ENCODE peak calls at places on chromosomes 16 and 17, in seven cellular contexts. J is K562, W is SK-N-SH, N is HCT116, I is GM12878, R is H1, O is HepG2. V is an unnamed sample.

GRCh38 chr17:37743875-37744632 is 805 bp downstream of the HNF1B start:
- DNase-seq in N (no peak), O (peak), I (no peak), W (peak), R (no peak), J (no peak), V (no peak)

GRCh38 chr17:10292057-10292931 is 80.5 kb downstream of the MYH13 start:
- DNase-seq in N (peak), R (no peak), J (peak), O (no peak), W (no peak), I (peak), V (no peak)

GRCh38 chr16:17346441-17346773 is 124.4 kb downstream of the XYLT1 start:
- DNase-seq in N (no peak), R (no peak), I (no peak), J (no peak), W (no peak), O (no peak), V (no peak)

GRCh38 chr17:35846055-35846809 is 22.5 kb downstream of the HEATR9 start:
- DNase-seq in N (no peak), W (no peak), I (no peak), R (no peak), J (no peak), O (no peak), V (no peak)

GRCh38 chr16:87145181-87146176 is 171.7 kb downstream of the C16orf95 start:
- DNase-seq in O (no peak), I (no peak), R (no peak), N (peak), J (peak), W (no peak), V (no peak)

GRCh38 chr17:63929860-63930766 is 2.0 kb downstream of the CD79B start:
- DNase-seq in O (no peak), N (no peak), I (no peak), R (no peak), J (no peak), W (peak), V (no peak)

GRCh38 chr17:7435676-7436555 is 681 bp downstream of the TMEM102 start:
- DNase-seq in R (no peak), N (peak), O (no peak), W (peak), I (no peak), J (peak), V (no peak)

GRCh38 chr17:28492352-28493310 is 13.5 kb upstream of the FOXN1 start:
- DNase-seq in N (no peak), J (no peak), R (no peak), W (no peak), I (no peak), O (no peak), V (no peak)

GRCh38 chr16:89489731-89490385 is 503 bp downstream of the ANKRD11 start:
- DNase-seq in R (no peak), W (peak), O (no peak), J (no peak), I (no peak), N (no peak), V (no peak)
- TF ChIP-seq JUND in R (no peak), W (no peak), O (no peak), J (no peak), I (no peak), N (no peak), V (no peak)

DNA sequence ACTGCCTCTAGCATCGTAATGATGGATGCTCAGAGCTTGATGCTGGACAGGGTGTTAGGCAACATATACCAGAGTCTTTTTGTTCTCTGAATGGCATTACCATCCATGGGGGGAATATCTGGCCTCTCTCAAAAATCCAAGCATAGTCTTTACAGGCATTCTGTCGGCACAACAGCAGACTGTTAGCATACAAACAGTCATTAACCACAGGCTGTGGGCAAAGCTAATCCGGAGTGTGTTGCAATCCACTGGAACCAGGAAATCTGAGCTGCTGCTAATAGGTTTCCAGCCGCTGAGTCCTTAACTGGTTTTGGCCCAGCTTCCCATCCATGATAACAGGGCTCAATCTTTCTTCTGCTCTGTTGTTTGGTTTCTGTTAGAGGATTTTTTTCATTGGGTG is 371.9 kb downstream of the HS3ST3B1 start:
- DNase-seq in I (no peak), J (no peak), N (no peak), W (no peak), R (no peak), O (peak), V (peak)
- TF ChIP-seq JUND in I (no peak), J (no peak), N (no peak), W (no peak), R (no peak), O (no peak), V (no peak)

GRCh38 chr16:25501530-25502255 is 190.1 kb upstream of the HS3ST4 start:
- DNase-seq in N (no peak), R (no peak), W (no peak), J (no peak), I (no peak), O (no peak), V (no peak)
- TF ChIP-seq JUND in N (no peak), R (no peak), W (no peak), J (no peak), I (no peak), O (no peak), V (no peak)

GRCh38 chr17:58337126-58337599 is 8.6 kb upstream of the TSPOAP1 start:
- DNase-seq in I (no peak), O (no peak), W (peak), J (peak), N (no peak), R (no peak), V (no peak)
- TF ChIP-seq JUND in I (peak), O (no peak), W (no peak), J (no peak), N (no peak), R (no peak), V (no peak)

GRCh38 chr16:16042076-16042475 is 92.7 kb downstream of the ABCC1 start:
- DNase-seq in O (no peak), N (no peak), R (no peak), W (peak), I (no peak), J (no peak), V (no peak)
- TF ChIP-seq JUND in O (no peak), N (no peak), R (no peak), W (no peak), I (no peak), J (no peak), V (no peak)

DNA sequence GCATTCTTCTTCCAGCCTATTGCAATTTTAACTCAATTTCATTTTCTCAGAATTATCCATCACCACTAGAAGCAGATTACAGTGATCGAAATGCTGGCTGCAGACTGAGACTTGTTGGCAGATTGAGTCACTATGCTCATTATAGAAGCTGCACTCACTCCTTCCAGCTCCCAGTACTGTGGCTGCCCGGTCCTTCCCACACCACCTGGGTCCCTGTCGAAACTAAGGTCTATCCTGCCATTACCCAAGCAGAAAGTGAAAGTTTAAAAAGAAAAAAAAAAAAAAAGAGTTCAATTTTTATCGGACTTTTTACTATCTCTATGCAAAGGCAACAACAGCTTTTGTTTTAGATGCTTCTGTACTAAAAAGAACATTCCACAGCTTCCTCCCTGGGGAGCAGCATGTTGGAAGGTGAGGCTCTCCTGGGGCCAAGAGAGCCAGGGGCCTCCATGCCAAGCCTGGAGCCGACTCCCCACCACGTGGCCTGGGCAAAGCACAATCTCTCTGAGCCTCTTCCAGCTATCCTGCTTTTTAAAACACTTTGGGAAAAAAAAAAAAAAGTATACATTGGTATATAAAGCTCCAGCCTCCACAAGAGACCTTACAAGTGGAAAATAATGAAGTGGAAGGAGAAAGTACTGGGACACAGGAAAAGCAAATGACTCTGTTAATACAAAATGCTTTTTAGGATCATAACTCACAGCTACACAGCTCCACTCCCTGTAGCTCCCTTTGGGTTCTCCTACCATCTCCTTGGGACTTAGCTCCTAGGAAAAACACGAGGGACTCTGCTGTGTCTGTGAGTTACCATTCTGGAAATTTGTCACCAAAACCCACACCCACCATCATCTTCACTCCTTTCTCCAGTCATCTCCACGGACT is 77.8 kb downstream of the USP31 start:
- DNase-seq in W (no peak), O (no peak), I (no peak), N (no peak), R (no peak), J (no peak), V (no peak)
- TF ChIP-seq JUND in W (no peak), O (no peak), I (no peak), N (no peak), R (no peak), J (no peak), V (no peak)

GRCh38 chr17:61131555-61131954 is 268.1 kb upstream of the TBX2 start:
- DNase-seq in O (no peak), R (no peak), N (no peak), W (peak), I (no peak), J (no peak), V (no peak)
- TF ChIP-seq JUND in O (no peak), R (no peak), N (no peak), W (no peak), I (no peak), J (no peak), V (no peak)

DNA sequence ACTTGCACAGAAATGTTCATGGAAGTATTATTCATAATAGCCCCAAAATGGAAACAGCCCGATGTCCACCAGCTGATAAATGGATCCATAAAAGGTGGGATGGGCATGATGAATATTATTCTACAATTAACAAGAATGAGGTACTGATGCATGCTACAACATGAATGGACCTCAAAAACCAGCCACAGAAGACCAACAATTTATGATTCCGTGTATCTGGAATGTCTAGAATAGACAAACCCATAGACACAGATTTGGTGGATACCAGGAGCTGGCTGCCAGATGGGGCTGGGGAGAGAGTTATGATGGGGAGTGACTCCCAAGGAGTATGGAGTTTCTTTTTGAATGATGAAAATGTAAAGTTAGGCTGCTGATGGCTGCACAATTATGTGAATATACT is 10.8 kb upstream of the NAGLU start:
- DNase-seq in O (no peak), N (no peak), W (no peak), I (no peak), J (no peak), R (no peak), V (no peak)
- TF ChIP-seq JUND in O (no peak), N (no peak), W (no peak), I (no peak), J (no peak), R (no peak), V (no peak)